ENCODE peak calls at places on chromosomes 16 and 17, in four cellular contexts. W is H1, I is neuronal stem cell, K is mesenchymal stem cell. L is an unnamed sample. For H3K79me1, the result is how much of the 10 kb centered on the place peaks cover.

GRCh38 chr16:72493681-72494415 is 321.9 kb upstream of the PMFBP1 start:
- DNase-seq in I (no peak), K (no peak), W (no peak), L (no peak)

GRCh38 chr16:3536851-3537250 is 36.0 kb downstream of the CLUAP1 start:
- DNase-seq in W (no peak), K (no peak), I (no peak), L (no peak)

GRCh38 chr17:57892820-57893595 is 43.2 kb upstream of the MRPS23 start:
- DNase-seq in I (peak), W (peak), K (peak), L (peak)

GRCh38 chr16:29147710-29148425 is 163.0 kb downstream of the LAT start:
- DNase-seq in K (no peak), W (no peak), I (no peak), L (no peak)

GRCh38 chr16:11800385-11800718 is 3.3 kb upstream of the ZC3H7A start:
- DNase-seq in I (no peak), K (no peak), W (no peak), L (no peak)

GRCh38 chr17:77310336-77310735 is 169.6 kb downstream of the SEC14L1 start:
- DNase-seq in W (no peak), K (no peak), I (no peak), L (no peak)

GRCh38 chr17:41199421-41200098 is 9.9 kb downstream of the KRTAP9-1 start:
- DNase-seq in W (no peak), K (no peak), I (no peak), L (no peak)

GRCh38 chr16:27168790-27169189 is 34.5 kb upstream of the KDM8 start:
- DNase-seq in K (no peak), I (no peak), W (no peak), L (no peak)

GRCh38 chr16:86510465-86511261 is at the start of gene FOXF1:
- DNase-seq in W (peak), I (peak), K (peak), L (peak)

GRCh38 chr17:45013021-45013997 is 38.1 kb downstream of the DCAKD start:
- DNase-seq in W (peak), K (no peak), I (no peak), L (peak)

GRCh38 chr17:6449307-6449706 is 5.1 kb downstream of the PIMREG start:
- DNase-seq in W (no peak), I (no peak), K (no peak), L (no peak)

GRCh38 chr16:12311887-12312286 is 335.4 kb downstream of the SNX29 start:
- DNase-seq in K (no peak), W (no peak), I (no peak), L (no peak)

GRCh38 chr17:64174686-64175456 is 44.9 kb upstream of the ERN1 start:
- DNase-seq in I (no peak), K (peak), W (no peak), L (no peak)

GRCh38 chr17:64779344-64780095 is 117.4 kb upstream of the SMURF2 start:
- DNase-seq in I (no peak), W (peak), K (no peak), L (peak)

GRCh38 chr17:42118545-42118944 is 2.6 kb downstream of the KAT2A start:
- DNase-seq in K (peak), W (peak), I (no peak), L (peak)

GRCh38 chr17:39177256-39177655 is 11.3 kb upstream of the ARL5C start:
- DNase-seq in I (no peak), W (peak), K (no peak), L (peak)

GRCh38 chr16:24838554-24839266 is 7.1 kb upstream of the SLC5A11 start:
- DNase-seq in W (no peak), K (peak), I (no peak), L (no peak)

GRCh38 chr16:86899757-86900156 is 321.4 kb downstream of the FOXL1 start:
- DNase-seq in K (no peak), I (no peak), W (no peak), L (no peak)

GRCh38 chr16:31700530-31701388 is 172.8 kb upstream of the ZNF267 start:
- DNase-seq in W (peak), K (peak), I (peak), L (no peak)

GRCh38 chr16:84881702-84882521 is 62.1 kb downstream of the CRISPLD2 start:
- DNase-seq in K (peak), I (no peak), W (no peak), L (no peak)

GRCh38 chr17:31559647-31560501 is 168.4 kb downstream of the RAB11FIP4 start:
- DNase-seq in I (no peak), W (peak), K (peak), L (no peak)

GRCh38 chr17:60527701-60528100 is 1.7 kb upstream of the APPBP2 start:
- DNase-seq in I (no peak), W (no peak), K (no peak), L (no peak)

GRCh38 chr16:16018705-16019104 is 69.3 kb downstream of the ABCC1 start:
- DNase-seq in W (no peak), I (no peak), K (peak), L (no peak)

GRCh38 chr17:19470529-19471261 is 59.7 kb downstream of the RNF112 start:
- DNase-seq in W (peak), I (no peak), K (no peak), L (peak)

GRCh38 chr16:47855431-47855830 is 300.4 kb downstream of the ABCC12 start:
- DNase-seq in K (no peak), W (no peak), I (no peak), L (no peak)

GRCh38 chr16:3089717-3090592 is 9.1 kb downstream of the ZSCAN10 start:
- DNase-seq in I (no peak), W (no peak), K (no peak), L (no peak)

GRCh38 chr17:28744104-28744801 is 442 bp downstream of the TRAF4 start:
- DNase-seq in W (peak), I (peak), K (peak), L (peak)

GRCh38 chr17:28745052-28745776 is 1.4 kb downstream of the TRAF4 start:
- DNase-seq in K (peak), W (peak), I (peak), L (peak)

GRCh38 chr17:28745777-28746473 is 2.1 kb downstream of the TRAF4 start:
- DNase-seq in K (no peak), W (peak), I (no peak), L (peak)

GRCh38 chr17:28743243-28744103 is at the start of gene TRAF4:
- DNase-seq in I (peak), K (peak), W (peak), L (peak)

GRCh38 chr17:28744802-28745051 is 916 bp downstream of the TRAF4 start:
- DNase-seq in K (no peak), W (no peak), I (no peak), L (peak)
- H3K79me1 ChIP-seq in K (under half), W (under half), I (under half), L (under half)

GRCh38 chr16:20901068-20901440 is 483 bp downstream of the LYRM1 start:
- DNase-seq in K (no peak), I (no peak), W (no peak), L (no peak)
- H2BK12ac ChIP-seq in K (no peak), I (no peak), W (peak), L (peak)

GRCh38 chr17:72594248-72594647 is 473.4 kb downstream of the SOX9 start:
- DNase-seq in W (no peak), K (no peak), I (no peak), L (peak)
- H2BK15ac ChIP-seq in W (peak), K (no peak), I (no peak), L (no peak)

DNA sequence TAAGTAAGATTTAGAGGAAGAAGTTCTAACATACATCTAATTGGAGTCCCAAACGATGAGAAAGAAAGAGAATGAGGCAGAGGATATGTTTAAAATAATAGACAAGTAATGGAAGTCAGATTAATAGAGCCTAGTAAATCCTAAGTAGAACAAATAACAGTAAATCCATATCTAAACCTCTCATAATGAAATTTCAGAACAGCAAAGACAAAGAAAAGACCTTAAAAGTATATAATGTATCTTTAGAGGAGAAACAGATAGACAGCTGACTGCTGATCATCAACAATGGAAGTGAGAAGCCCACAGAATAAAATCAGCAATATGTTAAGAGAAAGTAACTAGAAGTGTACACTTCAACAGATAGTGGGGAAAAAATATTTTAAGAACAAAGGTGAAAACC is 536.2 kb upstream of the ZFHX3 start:
- DNase-seq in K (no peak), W (no peak), I (no peak), L (no peak)
- H3K79me1 ChIP-seq in K (under half), W (under half), I (under half), L (under half)

GRCh38 chr17:79165296-79165695 is 90.7 kb downstream of the ENGASE start:
- DNase-seq in K (no peak), W (no peak), I (no peak), L (no peak)

GRCh38 chr17:79164408-79164807 is 89.8 kb downstream of the ENGASE start:
- DNase-seq in I (no peak), W (no peak), K (no peak), L (no peak)

GRCh38 chr17:79168486-79169055 is 93.9 kb downstream of the ENGASE start:
- DNase-seq in I (no peak), W (no peak), K (no peak), L (no peak)

GRCh38 chr17:79167486-79167885 is 92.9 kb downstream of the ENGASE start:
- DNase-seq in I (no peak), K (no peak), W (no peak), L (no peak)

DNA sequence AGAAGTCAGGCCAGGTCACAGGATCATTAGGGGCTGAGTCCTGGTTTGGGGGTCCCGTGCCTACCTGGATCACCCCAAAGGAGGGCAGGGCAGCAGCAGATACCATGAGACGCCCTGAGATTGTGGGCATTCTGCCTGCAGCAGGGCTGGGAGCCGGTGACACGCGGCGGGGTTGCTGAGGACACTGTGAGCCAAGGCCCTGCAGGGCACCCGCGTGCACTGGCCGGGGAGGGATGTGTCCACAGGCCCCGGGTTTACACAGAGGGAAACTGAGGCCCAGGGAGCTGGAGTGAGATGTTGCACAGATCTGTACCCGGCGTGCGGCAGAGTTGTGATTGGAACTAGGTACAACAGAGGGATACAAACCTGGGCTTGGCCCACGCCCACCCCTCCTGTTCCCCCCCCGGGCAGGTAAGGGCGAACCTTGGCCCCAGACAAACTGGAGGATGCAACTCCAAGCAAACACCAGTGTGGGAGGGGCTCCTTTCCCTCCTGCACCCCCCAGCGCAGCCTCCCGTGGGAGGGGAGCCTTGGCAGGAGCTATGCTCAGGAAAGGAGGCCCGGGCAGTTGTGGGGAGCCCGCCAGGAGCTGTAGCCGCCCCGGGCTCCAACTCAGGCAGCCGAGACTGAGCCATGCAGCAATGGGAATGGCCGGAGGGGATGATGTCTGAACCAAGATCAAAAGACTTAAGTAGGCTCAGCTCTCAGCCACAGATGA is 91.3 kb downstream of the ENGASE start:
- DNase-seq in I (no peak), K (no peak), W (no peak), L (no peak)
- H2BK12ac ChIP-seq in I (no peak), K (no peak), W (no peak), L (no peak)

DNA sequence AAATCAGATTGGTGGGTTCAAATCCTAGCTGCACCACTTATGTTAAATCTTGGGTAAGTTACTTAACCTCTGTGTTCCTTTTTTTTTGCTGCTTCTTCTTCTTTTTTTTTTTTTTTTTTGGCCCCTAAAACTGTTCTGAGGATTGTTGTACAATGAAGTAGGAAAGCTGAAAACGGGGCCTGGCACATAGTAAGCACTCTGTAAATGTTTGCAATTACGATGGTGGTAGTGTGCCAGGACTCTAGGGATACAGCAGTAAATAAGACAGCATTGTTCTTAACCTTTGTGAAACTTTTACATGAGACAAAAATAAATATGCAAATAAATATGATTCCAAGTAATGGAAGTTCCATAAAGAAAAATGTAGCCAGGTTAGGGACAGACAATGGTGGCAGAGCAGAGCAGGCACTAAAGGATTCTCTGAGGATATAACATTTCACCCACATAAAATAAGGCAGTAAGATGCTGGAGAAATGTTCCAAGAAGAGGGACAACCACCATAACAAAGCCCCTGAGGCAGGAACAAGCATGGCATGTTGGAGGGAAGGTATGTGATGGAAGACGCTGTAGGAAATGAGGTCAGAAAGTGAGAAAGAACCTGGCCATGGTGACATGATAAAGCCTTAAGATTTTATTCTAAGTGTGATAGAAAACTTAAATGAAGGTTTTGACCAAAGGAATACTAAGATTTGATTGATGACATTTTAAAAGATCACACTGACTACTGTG is 127.3 kb downstream of the NLK start:
- DNase-seq in W (no peak), I (no peak), K (no peak), L (no peak)
- H2BK15ac ChIP-seq in W (no peak), I (no peak), K (no peak), L (no peak)

GRCh38 chr17:16013943-16014407 is 14.4 kb downstream of the TTC19 start:
- DNase-seq in K (peak), W (no peak), I (no peak), L (no peak)
- H3K79me1 ChIP-seq in K (under half), W (under half), I (under half), L (under half)

GRCh38 chr17:72422204-72422504 is 301.3 kb downstream of the SOX9 start:
- DNase-seq in W (no peak), I (no peak), K (no peak), L (no peak)
- H2BK12ac ChIP-seq in W (no peak), I (no peak), K (peak), L (no peak)

GRCh38 chr17:50262001-50262794 is 12.1 kb upstream of the TMEM92 start:
- DNase-seq in K (no peak), I (no peak), W (no peak), L (peak)
- H2BK15ac ChIP-seq in K (no peak), I (peak), W (peak), L (no peak)

DNA sequence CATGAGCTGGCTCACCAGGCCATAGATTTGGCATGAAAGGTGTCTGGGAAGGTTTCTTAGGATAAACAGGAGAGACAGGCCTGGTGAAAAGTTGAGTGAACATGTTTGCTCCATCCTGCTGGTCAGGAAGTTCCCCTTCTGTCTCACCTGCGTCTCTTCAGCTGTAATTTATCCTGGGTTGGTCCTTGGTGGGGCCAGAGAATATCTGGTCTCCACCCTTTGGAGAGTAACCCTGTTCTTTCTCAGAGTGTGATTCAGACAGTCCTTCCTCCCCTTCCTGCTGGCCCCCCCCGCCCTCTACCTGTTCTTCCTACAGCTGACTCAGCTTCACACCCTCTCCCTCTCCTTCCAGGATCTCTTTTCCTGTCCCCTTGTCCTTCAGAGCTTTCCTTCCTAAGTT is 17.1 kb downstream of the MINK1 start:
- DNase-seq in K (no peak), W (no peak), I (no peak), L (no peak)
- H3K79me1 ChIP-seq in K (under half), W (under half), I (under half), L (under half)